ENCODE peak calls at places on chromosome 9, in seven cellular contexts. Q is WTC11; D is activated CD8-positive, alpha-beta memory T cell treated with anti-CD3 and anti-CD28 coated beads, Interleukin-2, amount 10 ng/mL, durations not matched to agents 7 days and 5 days; G is endothelial cell of umbilical vein; Z is caudate nucleus; H is cardiac septum; N is activated CD4-positive, alpha-beta T cell treated with anti-CD3 and anti-CD28 coated beads, Interleukin-2, amount 10 ng/mL, durations not matched to agents 7 days and 5 days. O is an unnamed sample.

GRCh38 chr9:111662851-111663823 is 1.7 kb downstream of the GNG10 start:
- DNase-seq in H (no peak), Z (no peak), Q (peak), N (peak), G (no peak), D (no peak), O (no peak)

GRCh38 chr9:131193051-131193450 is 67.7 kb downstream of the NUP214 start:
- DNase-seq in D (no peak), Z (no peak), G (no peak), H (no peak), Q (no peak), N (no peak), O (no peak)

GRCh38 chr9:75170898-75171360 is 82.6 kb downstream of the OSTF1 start:
- DNase-seq in Q (no peak), D (peak), N (no peak), G (no peak), H (no peak), Z (no peak), O (no peak)

GRCh38 chr9:94867842-94868312 is 141.4 kb downstream of the AOPEP start:
- DNase-seq in Z (no peak), D (no peak), N (no peak), Q (no peak), G (peak), H (no peak), O (peak)

GRCh38 chr9:98726735-98727134 is 18.0 kb upstream of the GABBR2 start:
- DNase-seq in H (no peak), G (no peak), N (no peak), Q (no peak), Z (no peak), D (no peak), O (no peak)

GRCh38 chr9:29775491-29775890 is 2202.2 kb upstream of the C9orf72 start:
- DNase-seq in H (no peak), Z (no peak), N (no peak), G (no peak), Q (no peak), D (no peak), O (no peak)

GRCh38 chr9:93575706-93576295 is 583 bp upstream of the PHF2 start:
- DNase-seq in H (peak), G (peak), Z (no peak), D (peak), N (peak), Q (no peak), O (no peak)

GRCh38 chr9:4894076-4894475 is 91.0 kb upstream of the JAK2 start:
- DNase-seq in G (no peak), D (no peak), Q (no peak), N (no peak), H (no peak), Z (no peak), O (no peak)

GRCh38 chr9:72203205-72203803 is 54.1 kb downstream of the GDA start:
- DNase-seq in H (no peak), Q (peak), G (peak), D (no peak), N (no peak), Z (no peak), O (no peak)

GRCh38 chr9:99978221-99978620 is 71.8 kb downstream of the STX17 start:
- DNase-seq in N (no peak), Q (no peak), Z (no peak), G (no peak), D (no peak), H (no peak), O (no peak)

GRCh38 chr9:100443781-100444768 is 17.1 kb downstream of the MSANTD3 start:
- DNase-seq in G (no peak), Q (no peak), N (no peak), Z (no peak), D (no peak), H (no peak), O (no peak)

GRCh38 chr9:125632321-125633115 is 74.5 kb downstream of the MAPKAP1 start:
- DNase-seq in G (peak), Z (no peak), H (no peak), D (peak), N (no peak), Q (no peak), O (no peak)

GRCh38 chr9:129030191-129030590 is 2.1 kb upstream of the SH3GLB2 start:
- DNase-seq in Q (no peak), D (no peak), N (no peak), G (no peak), H (no peak), Z (no peak), O (no peak)